ENCODE peak calls at places on chromosome 18, in nine cellular contexts. One of them, this sample, is unnamed.

GRCh38 chr18:25284861-25285574 is 66.9 kb downstream of the ZNF521 start:
- DNase-seq in NCI-H1092: no peak
- DNase-seq in epithelial cell of prostate: no peak
- DNase-seq in MCF 10A: no peak
- DNase-seq in cardiac muscle cell: peak
- DNase-seq in type B pancreatic cell: no peak
- DNase-seq in fibroblast of pulmonary artery: peak
- DNase-seq in stimulated activated CD8-positive, alpha-beta memory T cell treated with anti-CD3 and anti-CD28 coated beads, Interleukin-12 subunit alpha, Interleukin-12 subunit beta, amount 100 ng/mL, for 1 hour: no peak
- DNase-seq in H4: no peak
- DNase-seq in this sample: no peak

GRCh38 chr18:58541789-58542425 is 87.0 kb downstream of the ALPK2 start:
- DNase-seq in fibroblast of pulmonary artery: peak
- DNase-seq in stimulated activated CD8-positive, alpha-beta memory T cell treated with anti-CD3 and anti-CD28 coated beads, Interleukin-12 subunit alpha, Interleukin-12 subunit beta, amount 100 ng/mL, for 1 hour: no peak
- DNase-seq in MCF 10A: peak
- DNase-seq in H4: peak
- DNase-seq in type B pancreatic cell: no peak
- DNase-seq in epithelial cell of prostate: peak
- DNase-seq in cardiac muscle cell: no peak
- DNase-seq in NCI-H1092: no peak
- DNase-seq in this sample: peak

GRCh38 chr18:79955302-79956075 is 4.0 kb upstream of the SLC66A2 start:
- DNase-seq in H4: no peak
- DNase-seq in stimulated activated CD8-positive, alpha-beta memory T cell treated with anti-CD3 and anti-CD28 coated beads, Interleukin-12 subunit alpha, Interleukin-12 subunit beta, amount 100 ng/mL, for 1 hour: no peak
- DNase-seq in epithelial cell of prostate: no peak
- DNase-seq in NCI-H1092: no peak
- DNase-seq in type B pancreatic cell: no peak
- DNase-seq in MCF 10A: peak
- DNase-seq in fibroblast of pulmonary artery: no peak
- DNase-seq in cardiac muscle cell: no peak
- DNase-seq in this sample: no peak

GRCh38 chr18:74519320-74520095 is 14.8 kb upstream of the CNDP1 start:
- DNase-seq in fibroblast of pulmonary artery: no peak
- DNase-seq in NCI-H1092: no peak
- DNase-seq in epithelial cell of prostate: no peak
- DNase-seq in H4: no peak
- DNase-seq in type B pancreatic cell: no peak
- DNase-seq in stimulated activated CD8-positive, alpha-beta memory T cell treated with anti-CD3 and anti-CD28 coated beads, Interleukin-12 subunit alpha, Interleukin-12 subunit beta, amount 100 ng/mL, for 1 hour: no peak
- DNase-seq in MCF 10A: no peak
- DNase-seq in cardiac muscle cell: no peak
- DNase-seq in this sample: no peak

GRCh38 chr18:73777356-73778051 is 370.1 kb downstream of the FBXO15 start:
- DNase-seq in stimulated activated CD8-positive, alpha-beta memory T cell treated with anti-CD3 and anti-CD28 coated beads, Interleukin-12 subunit alpha, Interleukin-12 subunit beta, amount 100 ng/mL, for 1 hour: no peak
- DNase-seq in epithelial cell of prostate: peak
- DNase-seq in NCI-H1092: no peak
- DNase-seq in fibroblast of pulmonary artery: peak
- DNase-seq in MCF 10A: no peak
- DNase-seq in type B pancreatic cell: no peak
- DNase-seq in H4: no peak
- DNase-seq in cardiac muscle cell: no peak
- DNase-seq in this sample: no peak

GRCh38 chr18:77110936-77111335 is 21.6 kb downstream of the MBP start:
- DNase-seq in epithelial cell of prostate: no peak
- DNase-seq in stimulated activated CD8-positive, alpha-beta memory T cell treated with anti-CD3 and anti-CD28 coated beads, Interleukin-12 subunit alpha, Interleukin-12 subunit beta, amount 100 ng/mL, for 1 hour: no peak
- DNase-seq in H4: no peak
- DNase-seq in NCI-H1092: no peak
- DNase-seq in cardiac muscle cell: no peak
- DNase-seq in type B pancreatic cell: no peak
- DNase-seq in fibroblast of pulmonary artery: no peak
- DNase-seq in MCF 10A: no peak
- DNase-seq in this sample: no peak

GRCh38 chr18:50119363-50119762 is 75.6 kb downstream of the MYO5B start:
- DNase-seq in cardiac muscle cell: no peak
- DNase-seq in stimulated activated CD8-positive, alpha-beta memory T cell treated with anti-CD3 and anti-CD28 coated beads, Interleukin-12 subunit alpha, Interleukin-12 subunit beta, amount 100 ng/mL, for 1 hour: no peak
- DNase-seq in type B pancreatic cell: no peak
- DNase-seq in MCF 10A: no peak
- DNase-seq in H4: no peak
- DNase-seq in fibroblast of pulmonary artery: no peak
- DNase-seq in NCI-H1092: no peak
- DNase-seq in epithelial cell of prostate: no peak
- DNase-seq in this sample: no peak

GRCh38 chr18:45357681-45358470 is 257.4 kb upstream of the SLC14A2 start:
- DNase-seq in MCF 10A: no peak
- DNase-seq in type B pancreatic cell: no peak
- DNase-seq in epithelial cell of prostate: no peak
- DNase-seq in cardiac muscle cell: no peak
- DNase-seq in NCI-H1092: no peak
- DNase-seq in H4: no peak
- DNase-seq in stimulated activated CD8-positive, alpha-beta memory T cell treated with anti-CD3 and anti-CD28 coated beads, Interleukin-12 subunit alpha, Interleukin-12 subunit beta, amount 100 ng/mL, for 1 hour: no peak
- DNase-seq in fibroblast of pulmonary artery: no peak
- DNase-seq in this sample: no peak

This sample was measured in A549.